ENCODE peak calls at places on chromosomes 6 and 20, in nine cellular contexts. One of them, this sample, is unnamed.

GRCh38 chr6:4403828-4404227 is 268.5 kb upstream of the ECI2 start:
- DNase-seq in C1 segment of cervical spinal cord: no peak
- DNase-seq in stromal cell of bone marrow: no peak
- DNase-seq in anterior cingulate cortex: no peak
- DNase-seq in heart left ventricle: no peak
- DNase-seq in hepatocyte: no peak
- DNase-seq in GM13976: no peak
- DNase-seq in cardiac muscle cell: no peak
- DNase-seq in NCI-H2081: no peak
- DNase-seq in this sample: no peak

GRCh38 chr20:53001502-53002301 is 29.5 kb downstream of the TSHZ2 start:
- DNase-seq in C1 segment of cervical spinal cord: no peak
- DNase-seq in GM13976: no peak
- DNase-seq in cardiac muscle cell: no peak
- DNase-seq in NCI-H2081: no peak
- DNase-seq in anterior cingulate cortex: no peak
- DNase-seq in hepatocyte: no peak
- DNase-seq in stromal cell of bone marrow: no peak
- DNase-seq in heart left ventricle: no peak
- DNase-seq in this sample: no peak

GRCh38 chr6:14674458-14674857 is 556.9 kb downstream of the CD83 start:
- DNase-seq in NCI-H2081: no peak
- DNase-seq in C1 segment of cervical spinal cord: no peak
- DNase-seq in hepatocyte: no peak
- DNase-seq in GM13976: no peak
- DNase-seq in anterior cingulate cortex: no peak
- DNase-seq in stromal cell of bone marrow: no peak
- DNase-seq in cardiac muscle cell: no peak
- DNase-seq in heart left ventricle: no peak
- DNase-seq in this sample: no peak

GRCh38 chr20:22411568-22412450 is 172.6 kb downstream of the FOXA2 start:
- DNase-seq in GM13976: no peak
- DNase-seq in stromal cell of bone marrow: peak
- DNase-seq in hepatocyte: peak
- DNase-seq in anterior cingulate cortex: no peak
- DNase-seq in NCI-H2081: no peak
- DNase-seq in cardiac muscle cell: no peak
- DNase-seq in heart left ventricle: peak
- DNase-seq in C1 segment of cervical spinal cord: no peak
- DNase-seq in this sample: no peak

GRCh38 chr20:59827138-59828056 is 106.0 kb downstream of the SYCP2 start:
- DNase-seq in hepatocyte: no peak
- DNase-seq in heart left ventricle: no peak
- DNase-seq in stromal cell of bone marrow: no peak
- DNase-seq in C1 segment of cervical spinal cord: no peak
- DNase-seq in cardiac muscle cell: no peak
- DNase-seq in anterior cingulate cortex: no peak
- DNase-seq in NCI-H2081: no peak
- DNase-seq in GM13976: peak
- DNase-seq in this sample: no peak

GRCh38 chr20:21387528-21387927 is 9.8 kb downstream of the NKX2-4 start:
- DNase-seq in NCI-H2081: peak
- DNase-seq in stromal cell of bone marrow: no peak
- DNase-seq in anterior cingulate cortex: no peak
- DNase-seq in C1 segment of cervical spinal cord: no peak
- DNase-seq in hepatocyte: no peak
- DNase-seq in cardiac muscle cell: no peak
- DNase-seq in heart left ventricle: no peak
- DNase-seq in GM13976: no peak
- DNase-seq in this sample: peak

GRCh38 chr6:75467906-75468460 is 25.6 kb downstream of the FILIP1 start:
- DNase-seq in GM13976: no peak
- DNase-seq in NCI-H2081: no peak
- DNase-seq in heart left ventricle: no peak
- DNase-seq in cardiac muscle cell: peak
- DNase-seq in hepatocyte: no peak
- DNase-seq in C1 segment of cervical spinal cord: no peak
- DNase-seq in anterior cingulate cortex: no peak
- DNase-seq in stromal cell of bone marrow: no peak
- DNase-seq in this sample: no peak

GRCh38 chr20:40826699-40827098 is 137.7 kb upstream of the MAFB start:
- DNase-seq in stromal cell of bone marrow: no peak
- DNase-seq in NCI-H2081: no peak
- DNase-seq in GM13976: no peak
- DNase-seq in cardiac muscle cell: no peak
- DNase-seq in heart left ventricle: no peak
- DNase-seq in C1 segment of cervical spinal cord: no peak
- DNase-seq in anterior cingulate cortex: no peak
- DNase-seq in hepatocyte: no peak
- DNase-seq in this sample: no peak

GRCh38 chr6:108621117-108621516 is 60.4 kb downstream of the FOXO3 start:
- DNase-seq in stromal cell of bone marrow: peak
- DNase-seq in anterior cingulate cortex: peak
- DNase-seq in GM13976: no peak
- DNase-seq in heart left ventricle: peak
- DNase-seq in NCI-H2081: no peak
- DNase-seq in hepatocyte: no peak
- DNase-seq in C1 segment of cervical spinal cord: no peak
- DNase-seq in cardiac muscle cell: no peak
- DNase-seq in this sample: no peak

GRCh38 chr6:125839471-125839870 is 48.7 kb downstream of the NCOA7 start:
- DNase-seq in NCI-H2081: peak
- DNase-seq in anterior cingulate cortex: peak
- DNase-seq in GM13976: no peak
- DNase-seq in hepatocyte: no peak
- DNase-seq in C1 segment of cervical spinal cord: no peak
- DNase-seq in heart left ventricle: no peak
- DNase-seq in stromal cell of bone marrow: no peak
- DNase-seq in cardiac muscle cell: no peak
- DNase-seq in this sample: no peak

GRCh38 chr6:52263709-52264320 is 19.5 kb upstream of the IL17F start:
- DNase-seq in GM13976: peak
- DNase-seq in stromal cell of bone marrow: peak
- DNase-seq in heart left ventricle: peak
- DNase-seq in anterior cingulate cortex: peak
- DNase-seq in C1 segment of cervical spinal cord: peak
- DNase-seq in NCI-H2081: peak
- DNase-seq in hepatocyte: peak
- DNase-seq in cardiac muscle cell: peak
- DNase-seq in this sample: peak

GRCh38 chr6:75602164-75602896 is 650 bp downstream of the SENP6 start:
- DNase-seq in hepatocyte: peak
- DNase-seq in stromal cell of bone marrow: peak
- DNase-seq in GM13976: peak
- DNase-seq in heart left ventricle: peak
- DNase-seq in NCI-H2081: peak
- DNase-seq in anterior cingulate cortex: peak
- DNase-seq in C1 segment of cervical spinal cord: peak
- DNase-seq in cardiac muscle cell: peak
- DNase-seq in this sample: peak

GRCh38 chr6:13331516-13332348 is 3.4 kb upstream of the TBC1D7 start:
- DNase-seq in NCI-H2081: peak
- DNase-seq in stromal cell of bone marrow: no peak
- DNase-seq in heart left ventricle: no peak
- DNase-seq in anterior cingulate cortex: no peak
- DNase-seq in C1 segment of cervical spinal cord: no peak
- DNase-seq in GM13976: peak
- DNase-seq in hepatocyte: peak
- DNase-seq in cardiac muscle cell: peak
- DNase-seq in this sample: no peak

GRCh38 chr6:108675226-108676160 is 114.8 kb downstream of the FOXO3 start:
- DNase-seq in heart left ventricle: no peak
- DNase-seq in C1 segment of cervical spinal cord: no peak
- DNase-seq in stromal cell of bone marrow: no peak
- DNase-seq in anterior cingulate cortex: no peak
- DNase-seq in cardiac muscle cell: peak
- DNase-seq in hepatocyte: no peak
- DNase-seq in NCI-H2081: no peak
- DNase-seq in GM13976: no peak
- DNase-seq in this sample: no peak

GRCh38 chr6:159908940-159909339 is 18.2 kb downstream of the MAS1 start:
- DNase-seq in C1 segment of cervical spinal cord: no peak
- DNase-seq in heart left ventricle: no peak
- DNase-seq in GM13976: no peak
- DNase-seq in cardiac muscle cell: no peak
- DNase-seq in anterior cingulate cortex: no peak
- DNase-seq in stromal cell of bone marrow: no peak
- DNase-seq in hepatocyte: peak
- DNase-seq in NCI-H2081: no peak
- DNase-seq in this sample: no peak

GRCh38 chr6:155188707-155189496 is 74.9 kb upstream of the CLDN20 start:
- DNase-seq in stromal cell of bone marrow: peak
- DNase-seq in hepatocyte: peak
- DNase-seq in heart left ventricle: no peak
- DNase-seq in GM13976: no peak
- DNase-seq in C1 segment of cervical spinal cord: no peak
- DNase-seq in anterior cingulate cortex: no peak
- DNase-seq in cardiac muscle cell: no peak
- DNase-seq in NCI-H2081: no peak
- DNase-seq in this sample: no peak

GRCh38 chr6:121305957-121306607 is 28.2 kb downstream of the TBC1D32 start:
- DNase-seq in NCI-H2081: peak
- DNase-seq in C1 segment of cervical spinal cord: no peak
- DNase-seq in stromal cell of bone marrow: no peak
- DNase-seq in cardiac muscle cell: peak
- DNase-seq in GM13976: peak
- DNase-seq in anterior cingulate cortex: no peak
- DNase-seq in hepatocyte: peak
- DNase-seq in heart left ventricle: no peak
- DNase-seq in this sample: peak

GRCh38 chr6:84623956-84624680 is 140.3 kb downstream of the TBX18 start:
- DNase-seq in NCI-H2081: no peak
- DNase-seq in anterior cingulate cortex: no peak
- DNase-seq in hepatocyte: no peak
- DNase-seq in C1 segment of cervical spinal cord: no peak
- DNase-seq in cardiac muscle cell: peak
- DNase-seq in GM13976: no peak
- DNase-seq in heart left ventricle: peak
- DNase-seq in stromal cell of bone marrow: peak
- DNase-seq in this sample: no peak

GRCh38 chr6:170114956-170115855 is 175.7 kb downstream of the DLL1 start:
- DNase-seq in GM13976: no peak
- DNase-seq in C1 segment of cervical spinal cord: no peak
- DNase-seq in anterior cingulate cortex: no peak
- DNase-seq in heart left ventricle: no peak
- DNase-seq in NCI-H2081: peak
- DNase-seq in hepatocyte: peak
- DNase-seq in stromal cell of bone marrow: no peak
- DNase-seq in cardiac muscle cell: no peak
- DNase-seq in this sample: peak

GRCh38 chr20:46364670-46365482 is 41.5 kb downstream of the ELMO2 start:
- DNase-seq in anterior cingulate cortex: peak
- DNase-seq in NCI-H2081: no peak
- DNase-seq in C1 segment of cervical spinal cord: peak
- DNase-seq in stromal cell of bone marrow: no peak
- DNase-seq in hepatocyte: no peak
- DNase-seq in cardiac muscle cell: no peak
- DNase-seq in heart left ventricle: no peak
- DNase-seq in GM13976: no peak
- DNase-seq in this sample: no peak

GRCh38 chr20:25227317-25227831 is 20.5 kb upstream of the PYGB start:
- DNase-seq in GM13976: no peak
- DNase-seq in C1 segment of cervical spinal cord: no peak
- DNase-seq in heart left ventricle: no peak
- DNase-seq in anterior cingulate cortex: no peak
- DNase-seq in hepatocyte: no peak
- DNase-seq in NCI-H2081: no peak
- DNase-seq in cardiac muscle cell: peak
- DNase-seq in stromal cell of bone marrow: no peak
- DNase-seq in this sample: no peak

GRCh38 chr6:2101213-2101612 is 144.2 kb downstream of the GMDS start:
- DNase-seq in anterior cingulate cortex: no peak
- DNase-seq in C1 segment of cervical spinal cord: no peak
- DNase-seq in stromal cell of bone marrow: no peak
- DNase-seq in heart left ventricle: no peak
- DNase-seq in GM13976: no peak
- DNase-seq in hepatocyte: no peak
- DNase-seq in cardiac muscle cell: no peak
- DNase-seq in NCI-H2081: no peak
- DNase-seq in this sample: no peak

GRCh38 chr6:56938634-56939294 is 16.1 kb upstream of the BEND6 start:
- DNase-seq in NCI-H2081: no peak
- DNase-seq in heart left ventricle: peak
- DNase-seq in cardiac muscle cell: no peak
- DNase-seq in stromal cell of bone marrow: peak
- DNase-seq in C1 segment of cervical spinal cord: peak
- DNase-seq in GM13976: no peak
- DNase-seq in hepatocyte: peak
- DNase-seq in anterior cingulate cortex: peak
- DNase-seq in this sample: no peak

GRCh38 chr6:52725530-52726192 is 37.6 kb downstream of the GSTA2 start:
- DNase-seq in NCI-H2081: peak
- DNase-seq in hepatocyte: peak
- DNase-seq in anterior cingulate cortex: no peak
- DNase-seq in cardiac muscle cell: no peak
- DNase-seq in stromal cell of bone marrow: no peak
- DNase-seq in heart left ventricle: no peak
- DNase-seq in C1 segment of cervical spinal cord: no peak
- DNase-seq in GM13976: no peak
- DNase-seq in this sample: peak

GRCh38 chr6:110944681-110945151 is 13.8 kb upstream of the GTF3C6 start:
- DNase-seq in hepatocyte: no peak
- DNase-seq in NCI-H2081: no peak
- DNase-seq in C1 segment of cervical spinal cord: no peak
- DNase-seq in GM13976: peak
- DNase-seq in heart left ventricle: no peak
- DNase-seq in stromal cell of bone marrow: peak
- DNase-seq in cardiac muscle cell: no peak
- DNase-seq in anterior cingulate cortex: no peak
- DNase-seq in this sample: no peak

GRCh38 chr6:170177383-170178265 is 113.3 kb downstream of the DLL1 start:
- DNase-seq in cardiac muscle cell: no peak
- DNase-seq in stromal cell of bone marrow: no peak
- DNase-seq in NCI-H2081: no peak
- DNase-seq in C1 segment of cervical spinal cord: no peak
- DNase-seq in anterior cingulate cortex: no peak
- DNase-seq in GM13976: no peak
- DNase-seq in heart left ventricle: no peak
- DNase-seq in hepatocyte: no peak
- DNase-seq in this sample: no peak

GRCh38 chr6:45665859-45666258 is 288.1 kb upstream of the SUPT3H start:
- DNase-seq in heart left ventricle: no peak
- DNase-seq in NCI-H2081: no peak
- DNase-seq in hepatocyte: no peak
- DNase-seq in cardiac muscle cell: no peak
- DNase-seq in stromal cell of bone marrow: no peak
- DNase-seq in C1 segment of cervical spinal cord: no peak
- DNase-seq in GM13976: no peak
- DNase-seq in anterior cingulate cortex: no peak
- DNase-seq in this sample: no peak

GRCh38 chr6:140921366-140922226 is 1211.1 kb upstream of the GJE1 start:
- DNase-seq in heart left ventricle: no peak
- DNase-seq in cardiac muscle cell: peak
- DNase-seq in GM13976: no peak
- DNase-seq in anterior cingulate cortex: no peak
- DNase-seq in NCI-H2081: peak
- DNase-seq in hepatocyte: peak
- DNase-seq in C1 segment of cervical spinal cord: no peak
- DNase-seq in stromal cell of bone marrow: peak
- DNase-seq in this sample: no peak

GRCh38 chr6:9463311-9463710 is 951.6 kb downstream of the TFAP2A start:
- DNase-seq in hepatocyte: no peak
- DNase-seq in anterior cingulate cortex: no peak
- DNase-seq in NCI-H2081: peak
- DNase-seq in C1 segment of cervical spinal cord: no peak
- DNase-seq in stromal cell of bone marrow: no peak
- DNase-seq in heart left ventricle: no peak
- DNase-seq in GM13976: no peak
- DNase-seq in cardiac muscle cell: no peak
- DNase-seq in this sample: peak

GRCh38 chr20:61520761-61521460 is 268.9 kb downstream of the CDH4 start:
- DNase-seq in stromal cell of bone marrow: peak
- DNase-seq in anterior cingulate cortex: no peak
- DNase-seq in NCI-H2081: no peak
- DNase-seq in C1 segment of cervical spinal cord: no peak
- DNase-seq in hepatocyte: no peak
- DNase-seq in GM13976: no peak
- DNase-seq in cardiac muscle cell: no peak
- DNase-seq in heart left ventricle: no peak
- DNase-seq in this sample: no peak